ENCODE peak calls at places on chromosomes 12 and 14, in seven cellular contexts. One of them, this sample, is unnamed.

GRCh38 chr14:50773632-50774541 is 57.1 kb downstream of the NIN start:
- DNase-seq in CMK: peak; percentile 14
- DNase-seq in iPS-NIHi11: peak; percentile 86
- DNase-seq in H7: peak; percentile 87
- DNase-seq in adrenal gland: peak; percentile 41
- DNase-seq in hippocampal formation: peak; percentile 56
- DNase-seq in Right ventricle myocardium inferior: no peak
- DNase-seq in this sample: peak; percentile 57

GRCh38 chr12:5124401-5124800 is 80.7 kb downstream of the KCNA5 start:
- DNase-seq in hippocampal formation: no peak
- DNase-seq in CMK: no peak
- DNase-seq in adrenal gland: no peak
- DNase-seq in Right ventricle myocardium inferior: no peak
- DNase-seq in iPS-NIHi11: no peak
- DNase-seq in H7: no peak
- DNase-seq in this sample: no peak

GRCh38 chr12:45292486-45293195 is 76.7 kb downstream of the ANO6 start:
- DNase-seq in Right ventricle myocardium inferior: no peak
- DNase-seq in adrenal gland: no peak
- DNase-seq in hippocampal formation: no peak
- DNase-seq in iPS-NIHi11: no peak
- DNase-seq in H7: no peak
- DNase-seq in CMK: no peak
- DNase-seq in this sample: peak; percentile 39

GRCh38 chr12:11862794-11863193 is 207.9 kb upstream of the BCL2L14 start:
- DNase-seq in hippocampal formation: no peak
- DNase-seq in Right ventricle myocardium inferior: no peak
- DNase-seq in iPS-NIHi11: peak; percentile 31
- DNase-seq in CMK: no peak
- DNase-seq in adrenal gland: no peak
- DNase-seq in H7: no peak
- DNase-seq in this sample: no peak

GRCh38 chr12:12684375-12685106 is 11.4 kb downstream of the GPR19 start:
- DNase-seq in hippocampal formation: peak; percentile 49
- DNase-seq in iPS-NIHi11: peak; percentile 72
- DNase-seq in H7: peak; percentile 66
- DNase-seq in CMK: peak; percentile 34
- DNase-seq in Right ventricle myocardium inferior: no peak
- DNase-seq in adrenal gland: peak; percentile 52
- DNase-seq in this sample: no peak

GRCh38 chr14:91996951-91997371 is 42.9 kb downstream of the TRIP11 start:
- DNase-seq in H7: peak; percentile 32
- DNase-seq in iPS-NIHi11: peak; percentile 46
- DNase-seq in hippocampal formation: no peak
- DNase-seq in CMK: no peak
- DNase-seq in adrenal gland: no peak
- DNase-seq in Right ventricle myocardium inferior: no peak
- DNase-seq in this sample: no peak

GRCh38 chr14:106790189-106791036 is 1264.0 kb downstream of the TMEM121 start:
- DNase-seq in Right ventricle myocardium inferior: peak; percentile 85
- DNase-seq in hippocampal formation: no peak
- DNase-seq in CMK: peak; percentile 22
- DNase-seq in H7: peak; percentile 16
- DNase-seq in iPS-NIHi11: peak; percentile 17
- DNase-seq in adrenal gland: peak; percentile 51
- DNase-seq in this sample: peak; percentile 56

GRCh38 chr12:153080-153746 is 60.7 kb downstream of the SLC6A12 start:
- DNase-seq in hippocampal formation: peak; percentile 26
- DNase-seq in Right ventricle myocardium inferior: no peak
- DNase-seq in H7: peak; percentile 95
- DNase-seq in iPS-NIHi11: peak; percentile 91
- DNase-seq in adrenal gland: peak; percentile 47
- DNase-seq in CMK: peak; percentile 49
- DNase-seq in this sample: peak; percentile 48

GRCh38 chr12:30437616-30438015 is 258.1 kb downstream of the IPO8 start:
- DNase-seq in hippocampal formation: no peak
- DNase-seq in Right ventricle myocardium inferior: no peak
- DNase-seq in iPS-NIHi11: no peak
- DNase-seq in CMK: no peak
- DNase-seq in H7: no peak
- DNase-seq in adrenal gland: no peak
- DNase-seq in this sample: no peak

GRCh38 chr12:6345319-6346071 is 3.6 kb upstream of the TNFRSF1A start:
- DNase-seq in H7: no peak
- DNase-seq in adrenal gland: peak; percentile 96
- DNase-seq in Right ventricle myocardium inferior: no peak
- DNase-seq in hippocampal formation: no peak
- DNase-seq in CMK: no peak
- DNase-seq in iPS-NIHi11: no peak
- DNase-seq in this sample: peak; percentile 76

GRCh38 chr14:68704736-68705720 is 87.8 kb downstream of the ZFP36L1 start:
- DNase-seq in adrenal gland: peak; percentile 93
- DNase-seq in hippocampal formation: no peak
- DNase-seq in H7: peak; percentile 29
- DNase-seq in CMK: no peak
- DNase-seq in Right ventricle myocardium inferior: no peak
- DNase-seq in iPS-NIHi11: no peak
- DNase-seq in this sample: no peak

GRCh38 chr14:101217972-101218371 is 314.4 kb upstream of the RTL1 start:
- DNase-seq in adrenal gland: no peak
- DNase-seq in Right ventricle myocardium inferior: no peak
- DNase-seq in H7: no peak
- DNase-seq in hippocampal formation: no peak
- DNase-seq in iPS-NIHi11: no peak
- DNase-seq in CMK: no peak
- DNase-seq in this sample: no peak

GRCh38 chr14:72810201-72810600 is 83.7 kb downstream of the DPF3 start:
- DNase-seq in CMK: no peak
- DNase-seq in hippocampal formation: no peak
- DNase-seq in iPS-NIHi11: no peak
- DNase-seq in adrenal gland: no peak
- DNase-seq in Right ventricle myocardium inferior: no peak
- DNase-seq in H7: no peak
- DNase-seq in this sample: no peak

GRCh38 chr12:56636118-56636674 is 6.1 kb upstream of the BAZ2A start:
- DNase-seq in CMK: no peak
- DNase-seq in H7: peak; percentile 87
- DNase-seq in iPS-NIHi11: peak; percentile 68
- DNase-seq in hippocampal formation: peak; percentile 78
- DNase-seq in Right ventricle myocardium inferior: peak; percentile 91
- DNase-seq in adrenal gland: peak; percentile 96
- DNase-seq in this sample: peak; percentile 85

GRCh38 chr12:18101043-18101442 is 11.1 kb upstream of the RERGL start:
- DNase-seq in Right ventricle myocardium inferior: no peak
- DNase-seq in iPS-NIHi11: no peak
- DNase-seq in CMK: no peak
- DNase-seq in hippocampal formation: no peak
- DNase-seq in adrenal gland: no peak
- DNase-seq in H7: no peak
- DNase-seq in this sample: no peak

GRCh38 chr14:34297786-34298520 is 164.1 kb downstream of the SPTSSA start:
- DNase-seq in adrenal gland: no peak
- DNase-seq in H7: no peak
- DNase-seq in iPS-NIHi11: no peak
- DNase-seq in CMK: no peak
- DNase-seq in Right ventricle myocardium inferior: no peak
- DNase-seq in hippocampal formation: no peak
- DNase-seq in this sample: no peak

GRCh38 chr14:105187935-105188524 is 6.9 kb upstream of the NUDT14 start:
- DNase-seq in hippocampal formation: no peak
- DNase-seq in iPS-NIHi11: peak; percentile 63
- DNase-seq in H7: no peak
- DNase-seq in CMK: no peak
- DNase-seq in Right ventricle myocardium inferior: no peak
- DNase-seq in adrenal gland: no peak
- DNase-seq in this sample: no peak

GRCh38 chr14:68879841-68880575 is 87.1 kb upstream of the ZFP36L1 start:
- DNase-seq in H7: no peak
- DNase-seq in iPS-NIHi11: no peak
- DNase-seq in Right ventricle myocardium inferior: no peak
- DNase-seq in hippocampal formation: no peak
- DNase-seq in adrenal gland: no peak
- DNase-seq in CMK: no peak
- DNase-seq in this sample: no peak

GRCh38 chr12:71708658-71709057 is 22.8 kb downstream of the TMEM19 start:
- DNase-seq in hippocampal formation: no peak
- DNase-seq in H7: no peak
- DNase-seq in Right ventricle myocardium inferior: no peak
- DNase-seq in CMK: no peak
- DNase-seq in iPS-NIHi11: no peak
- DNase-seq in adrenal gland: no peak
- DNase-seq in this sample: no peak

This sample was measured in ovary.